ENCODE peak calls at places on chromosomes 11 and 22, in six cellular contexts. One of them, this sample, is unnamed.

GRCh38 chr11:27839226-27839913 is 139.1 kb upstream of the BDNF start:
- DNase-seq in sigmoid colon: no peak
- DNase-seq in tibial nerve: no peak
- DNase-seq in HCT116: no peak
- DNase-seq in IMR-90: peak
- DNase-seq in mammary epithelial cell: no peak
- DNase-seq in this sample: peak

GRCh38 chr22:49199224-49199623 is 628.4 kb downstream of the BRD1 start:
- DNase-seq in sigmoid colon: peak
- DNase-seq in tibial nerve: no peak
- DNase-seq in HCT116: no peak
- DNase-seq in IMR-90: no peak
- DNase-seq in mammary epithelial cell: no peak
- DNase-seq in this sample: no peak

GRCh38 chr11:79080506-79080905 is 360.3 kb downstream of the TENM4 start:
- DNase-seq in sigmoid colon: no peak
- DNase-seq in tibial nerve: no peak
- DNase-seq in HCT116: no peak
- DNase-seq in IMR-90: peak
- DNase-seq in mammary epithelial cell: no peak
- DNase-seq in this sample: no peak

GRCh38 chr11:128590587-128590986 is 3.2 kb upstream of the ETS1 start:
- DNase-seq in sigmoid colon: no peak
- DNase-seq in tibial nerve: no peak
- DNase-seq in HCT116: no peak
- DNase-seq in IMR-90: no peak
- DNase-seq in mammary epithelial cell: no peak
- DNase-seq in this sample: no peak

GRCh38 chr11:57310630-57311086 is 14.1 kb downstream of the TNKS1BP1 start:
- DNase-seq in sigmoid colon: no peak
- DNase-seq in tibial nerve: peak
- DNase-seq in HCT116: no peak
- DNase-seq in IMR-90: peak
- DNase-seq in mammary epithelial cell: no peak
- DNase-seq in this sample: no peak

GRCh38 chr22:31223786-31224191 is 11.7 kb downstream of the LIMK2 start:
- DNase-seq in sigmoid colon: no peak
- DNase-seq in tibial nerve: no peak
- DNase-seq in HCT116: no peak
- DNase-seq in IMR-90: no peak
- DNase-seq in mammary epithelial cell: peak
- DNase-seq in this sample: no peak

GRCh38 chr11:6746086-6746618 is 25.6 kb downstream of the OR2AG2 start:
- DNase-seq in sigmoid colon: no peak
- DNase-seq in tibial nerve: no peak
- DNase-seq in HCT116: no peak
- DNase-seq in IMR-90: no peak
- DNase-seq in mammary epithelial cell: no peak
- DNase-seq in this sample: no peak

GRCh38 chr11:19660076-19660475 is 52.6 kb upstream of the NAV2 start:
- DNase-seq in sigmoid colon: no peak
- DNase-seq in tibial nerve: no peak
- DNase-seq in HCT116: peak
- DNase-seq in IMR-90: peak
- DNase-seq in mammary epithelial cell: peak
- DNase-seq in this sample: peak

GRCh38 chr22:23750374-23750743 is 553 bp downstream of the ZNF70 start:
- DNase-seq in sigmoid colon: no peak
- DNase-seq in tibial nerve: no peak
- DNase-seq in HCT116: no peak
- DNase-seq in IMR-90: no peak
- DNase-seq in mammary epithelial cell: no peak
- DNase-seq in this sample: no peak

GRCh38 chr11:32006799-32007388 is 84.0 kb upstream of the RCN1 start:
- DNase-seq in sigmoid colon: no peak
- DNase-seq in tibial nerve: no peak
- DNase-seq in HCT116: peak
- DNase-seq in IMR-90: peak
- DNase-seq in mammary epithelial cell: peak
- DNase-seq in this sample: peak

GRCh38 chr11:109756951-109757350 is 335.0 kb downstream of the C11orf87 start:
- DNase-seq in sigmoid colon: no peak
- DNase-seq in tibial nerve: no peak
- DNase-seq in HCT116: no peak
- DNase-seq in IMR-90: no peak
- DNase-seq in mammary epithelial cell: no peak
- DNase-seq in this sample: no peak

GRCh38 chr22:47276219-47276843 is 513.9 kb downstream of the TBC1D22A start:
- DNase-seq in sigmoid colon: peak
- DNase-seq in tibial nerve: no peak
- DNase-seq in HCT116: no peak
- DNase-seq in IMR-90: no peak
- DNase-seq in mammary epithelial cell: no peak
- DNase-seq in this sample: no peak

GRCh38 chr22:20979243-20979809 is 2.8 kb upstream of the LZTR1 start:
- DNase-seq in sigmoid colon: peak
- DNase-seq in tibial nerve: no peak
- DNase-seq in HCT116: no peak
- DNase-seq in IMR-90: peak
- DNase-seq in mammary epithelial cell: peak
- DNase-seq in this sample: no peak

GRCh38 chr11:102268985-102269470 is 48.3 kb upstream of the BIRC3 start:
- DNase-seq in sigmoid colon: no peak
- DNase-seq in tibial nerve: no peak
- DNase-seq in HCT116: no peak
- DNase-seq in IMR-90: no peak
- DNase-seq in mammary epithelial cell: no peak
- DNase-seq in this sample: no peak

GRCh38 chr11:59183768-59184167 is 11.8 kb downstream of the DTX4 start:
- DNase-seq in sigmoid colon: peak
- DNase-seq in tibial nerve: peak
- DNase-seq in HCT116: no peak
- DNase-seq in IMR-90: no peak
- DNase-seq in mammary epithelial cell: no peak
- DNase-seq in this sample: no peak

GRCh38 chr22:23673826-23674690 is 16.8 kb upstream of the RGL4 start:
- DNase-seq in sigmoid colon: peak
- DNase-seq in tibial nerve: no peak
- DNase-seq in HCT116: no peak
- DNase-seq in IMR-90: no peak
- DNase-seq in mammary epithelial cell: no peak
- DNase-seq in this sample: no peak

GRCh38 chr11:17164361-17165246 is 43.2 kb downstream of the PIK3C2A start:
- DNase-seq in sigmoid colon: no peak
- DNase-seq in tibial nerve: peak
- DNase-seq in HCT116: no peak
- DNase-seq in IMR-90: peak
- DNase-seq in mammary epithelial cell: peak
- DNase-seq in this sample: peak

GRCh38 chr11:84097186-84097585 is 811.0 kb upstream of the CCDC90B start:
- DNase-seq in sigmoid colon: no peak
- DNase-seq in tibial nerve: no peak
- DNase-seq in HCT116: no peak
- DNase-seq in IMR-90: no peak
- DNase-seq in mammary epithelial cell: no peak
- DNase-seq in this sample: no peak

GRCh38 chr11:67178421-67178820 is 59.4 kb downstream of the KDM2A start:
- DNase-seq in sigmoid colon: no peak
- DNase-seq in tibial nerve: no peak
- DNase-seq in HCT116: no peak
- DNase-seq in IMR-90: peak
- DNase-seq in mammary epithelial cell: no peak
- DNase-seq in this sample: no peak

GRCh38 chr11:106391771-106392412 is 314.4 kb downstream of the AASDHPPT start:
- DNase-seq in sigmoid colon: no peak
- DNase-seq in tibial nerve: no peak
- DNase-seq in HCT116: no peak
- DNase-seq in IMR-90: peak
- DNase-seq in mammary epithelial cell: peak
- DNase-seq in this sample: peak

GRCh38 chr22:24054356-24054755 is 43.3 kb downstream of the CABIN1 start:
- DNase-seq in sigmoid colon: no peak
- DNase-seq in tibial nerve: no peak
- DNase-seq in HCT116: no peak
- DNase-seq in IMR-90: peak
- DNase-seq in mammary epithelial cell: no peak
- DNase-seq in this sample: no peak

GRCh38 chr22:18065256-18065655 is 12.5 kb upstream of the PEX26 start:
- DNase-seq in sigmoid colon: no peak
- DNase-seq in tibial nerve: no peak
- DNase-seq in HCT116: no peak
- DNase-seq in IMR-90: no peak
- DNase-seq in mammary epithelial cell: no peak
- DNase-seq in this sample: no peak

GRCh38 chr11:67117667-67118058 is 1.4 kb upstream of the KDM2A start:
- DNase-seq in sigmoid colon: peak
- DNase-seq in tibial nerve: no peak
- DNase-seq in HCT116: no peak
- DNase-seq in IMR-90: no peak
- DNase-seq in mammary epithelial cell: no peak
- DNase-seq in this sample: no peak

GRCh38 chr22:30296851-30297250 is 7.5 kb upstream of the CASTOR1 start:
- DNase-seq in sigmoid colon: no peak
- DNase-seq in tibial nerve: no peak
- DNase-seq in HCT116: no peak
- DNase-seq in IMR-90: no peak
- DNase-seq in mammary epithelial cell: no peak
- DNase-seq in this sample: no peak

GRCh38 chr11:65672982-65673381 is 10.3 kb upstream of the RELA start:
- DNase-seq in sigmoid colon: no peak
- DNase-seq in tibial nerve: no peak
- DNase-seq in HCT116: no peak
- DNase-seq in IMR-90: no peak
- DNase-seq in mammary epithelial cell: no peak
- DNase-seq in this sample: no peak

GRCh38 chr11:65672180-65672860 is 9.6 kb upstream of the RELA start:
- DNase-seq in sigmoid colon: no peak
- DNase-seq in tibial nerve: no peak
- DNase-seq in HCT116: no peak
- DNase-seq in IMR-90: no peak
- DNase-seq in mammary epithelial cell: no peak
- DNase-seq in this sample: no peak
- H3K27ac ChIP-seq in sigmoid colon: no peak
- H3K27ac ChIP-seq in tibial nerve: no peak
- H3K27ac ChIP-seq in HCT116: no peak
- H3K27ac ChIP-seq in IMR-90: no peak
- H3K27ac ChIP-seq in mammary epithelial cell: no peak
- H3K27ac ChIP-seq in this sample: no peak

DNA sequence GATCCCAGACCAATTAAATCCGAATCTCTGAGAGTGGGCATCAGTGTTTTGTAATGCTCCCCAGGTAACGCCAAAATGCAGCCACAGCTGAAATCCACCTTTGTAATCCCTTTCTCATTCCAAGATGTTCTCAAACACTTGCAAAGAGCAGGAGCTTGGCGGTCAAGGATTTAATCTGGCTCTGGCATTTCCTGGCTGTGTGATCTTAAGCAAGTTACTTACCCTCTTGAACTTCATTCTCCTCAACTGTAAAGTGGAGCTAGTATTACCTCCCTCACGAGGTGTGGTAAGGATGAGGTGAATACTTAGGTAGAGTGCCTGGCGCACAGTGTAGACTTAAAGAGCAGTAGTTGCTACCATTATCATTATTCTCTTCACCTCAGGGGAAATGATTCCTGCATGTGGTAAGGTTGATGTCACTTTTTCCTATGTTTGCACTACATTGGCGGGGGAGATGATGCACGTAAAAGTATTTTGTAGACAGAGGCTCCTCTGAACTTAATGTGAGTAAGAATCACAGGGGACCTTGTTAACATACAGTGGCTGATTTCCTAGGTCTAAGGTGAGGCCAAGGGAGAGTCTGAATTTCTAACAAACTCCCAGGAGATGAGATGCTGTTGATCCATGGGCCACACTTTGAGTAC is 210.4 kb upstream of the PITPNB start:
- DNase-seq in sigmoid colon: no peak
- DNase-seq in tibial nerve: no peak
- DNase-seq in HCT116: no peak
- DNase-seq in IMR-90: no peak
- DNase-seq in mammary epithelial cell: no peak
- DNase-seq in this sample: no peak
- TF ChIP-seq CTCF in sigmoid colon: no peak
- TF ChIP-seq CTCF in tibial nerve: no peak
- TF ChIP-seq CTCF in HCT116: no peak
- TF ChIP-seq CTCF in IMR-90: no peak
- TF ChIP-seq CTCF in mammary epithelial cell: no peak
- TF ChIP-seq CTCF in this sample: no peak

DNA sequence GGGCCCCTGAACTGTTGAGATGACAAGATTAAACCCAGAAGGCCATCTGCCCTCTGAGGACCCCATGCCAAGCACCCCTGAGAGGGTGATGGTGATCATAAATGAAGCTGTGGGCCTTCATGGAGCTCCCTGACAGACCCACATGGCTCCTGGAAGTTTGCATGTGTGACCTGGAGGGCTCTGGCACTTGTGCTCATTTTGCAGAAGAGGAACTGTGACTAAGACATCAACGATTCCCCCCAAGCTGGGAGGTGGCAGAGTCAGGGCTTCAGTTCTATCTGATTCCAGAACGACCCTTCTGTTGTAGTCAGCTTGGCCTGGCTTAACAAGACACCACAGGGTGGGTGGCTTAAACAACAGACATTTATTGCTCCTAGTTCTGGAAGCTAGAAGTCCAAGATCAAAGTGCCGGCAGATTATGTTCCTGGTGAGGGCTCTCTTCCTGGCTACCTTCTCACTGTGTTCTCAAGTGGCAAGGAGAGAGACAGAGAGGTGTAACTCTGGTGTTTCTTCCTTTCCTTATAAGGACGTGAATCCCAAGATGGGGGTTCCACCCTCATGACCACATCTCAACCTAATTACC is 46.4 kb upstream of the CD82 start:
- DNase-seq in sigmoid colon: no peak
- DNase-seq in tibial nerve: no peak
- DNase-seq in HCT116: no peak
- DNase-seq in IMR-90: no peak
- DNase-seq in mammary epithelial cell: no peak
- DNase-seq in this sample: no peak
- H3K27ac ChIP-seq in sigmoid colon: no peak
- H3K27ac ChIP-seq in tibial nerve: no peak
- H3K27ac ChIP-seq in HCT116: no peak
- H3K27ac ChIP-seq in IMR-90: no peak
- H3K27ac ChIP-seq in mammary epithelial cell: no peak
- H3K27ac ChIP-seq in this sample: no peak

DNA sequence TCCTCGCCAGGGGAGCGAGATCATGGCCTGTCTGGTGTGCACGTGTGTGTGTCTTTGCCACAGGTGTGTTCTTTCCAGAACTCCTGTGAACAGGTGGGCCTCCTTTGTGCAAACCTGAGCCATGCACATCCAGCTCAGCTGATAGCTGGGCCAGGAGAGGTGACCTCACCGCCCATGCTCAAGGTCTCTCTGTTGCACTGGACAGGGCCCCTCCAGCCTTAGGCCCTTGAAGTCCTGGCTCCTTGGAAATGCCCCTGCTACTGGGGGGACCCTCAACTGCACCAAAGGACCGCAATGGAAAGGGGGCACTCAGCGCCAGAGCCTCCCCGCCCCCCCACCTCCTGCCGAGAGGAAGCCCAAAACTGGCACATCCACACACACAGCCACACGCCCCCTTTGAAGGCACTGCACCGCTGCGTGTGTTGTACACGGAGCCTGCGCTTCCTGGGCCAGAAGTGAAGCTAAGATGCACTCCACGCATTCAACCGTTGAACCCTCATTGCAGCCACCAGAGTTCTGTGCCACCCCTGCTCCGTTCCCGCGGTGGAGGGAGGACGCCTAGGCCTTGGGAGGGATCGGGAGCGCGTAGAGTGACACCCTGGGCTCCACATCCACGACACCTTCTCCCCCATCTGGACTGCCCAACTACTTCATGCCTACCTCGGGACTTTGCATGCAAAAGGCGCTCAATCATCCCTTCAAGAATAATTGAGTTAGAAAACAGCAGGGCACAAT is 16.4 kb upstream of the IL2RB start:
- DNase-seq in sigmoid colon: no peak
- DNase-seq in tibial nerve: no peak
- DNase-seq in HCT116: no peak
- DNase-seq in IMR-90: no peak
- DNase-seq in mammary epithelial cell: no peak
- DNase-seq in this sample: no peak
- TF ChIP-seq CTCF in sigmoid colon: no peak
- TF ChIP-seq CTCF in tibial nerve: no peak
- TF ChIP-seq CTCF in HCT116: no peak
- TF ChIP-seq CTCF in IMR-90: no peak
- TF ChIP-seq CTCF in mammary epithelial cell: no peak
- TF ChIP-seq CTCF in this sample: no peak

This sample was measured in RWPE1.